ENCODE peak calls at places on chromosomes 12 and 14, in four cellular contexts. P is RWPE1, Q is spleen, Z is activated B cell treated with CpG ODN at 0.5 μM for 24 hours. G is an unnamed sample.
A peak's percentile ranks its signal among the peaks of the same experiment; 100 is the strongest.

GRCh38 chr12:69254046-69254445 is 14.7 kb downstream of the CPSF6 start:
- DNase-seq in P (no peak), Q (no peak), Z (no peak), G (no peak)

GRCh38 chr12:64666054-64666914 is 56.0 kb downstream of the RASSF3 start:
- DNase-seq in P (no peak), Q (no peak), Z (no peak), G (no peak)

GRCh38 chr14:90940318-90940962 is 120.0 kb downstream of the RPS6KA5 start:
- DNase-seq in P (no peak), Q (no peak), Z (no peak), G (no peak)

GRCh38 chr14:91159182-91159581 is 45.3 kb downstream of the DGLUCY start:
- DNase-seq in P (no peak), Q (no peak), Z (no peak), G (no peak)

GRCh38 chr12:98745578-98746391 is 100.7 kb downstream of the APAF1 start:
- DNase-seq in P (no peak), Q (no peak), Z (no peak), G (peak; percentile 68)

GRCh38 chr12:96617178-96617577 is 127.8 kb downstream of the CFAP54 start:
- DNase-seq in P (no peak), Q (no peak), Z (no peak), G (no peak)

GRCh38 chr12:48970702-48971334 is 717 bp downstream of the WNT10B start:
- DNase-seq in P (no peak), Q (no peak), Z (no peak), G (no peak)

GRCh38 chr12:52679875-52680274 is 332 bp downstream of the KRT1 start:
- DNase-seq in P (no peak), Q (no peak), Z (no peak), G (no peak)

GRCh38 chr12:79155703-79156102 is 291.1 kb downstream of the SYT1 start:
- DNase-seq in P (no peak), Q (no peak), Z (no peak), G (no peak)

GRCh38 chr12:123132951-123133619 is 17.8 kb downstream of the PITPNM2 start:
- DNase-seq in P (no peak), Q (peak; percentile 0), Z (no peak), G (no peak)

DNA sequence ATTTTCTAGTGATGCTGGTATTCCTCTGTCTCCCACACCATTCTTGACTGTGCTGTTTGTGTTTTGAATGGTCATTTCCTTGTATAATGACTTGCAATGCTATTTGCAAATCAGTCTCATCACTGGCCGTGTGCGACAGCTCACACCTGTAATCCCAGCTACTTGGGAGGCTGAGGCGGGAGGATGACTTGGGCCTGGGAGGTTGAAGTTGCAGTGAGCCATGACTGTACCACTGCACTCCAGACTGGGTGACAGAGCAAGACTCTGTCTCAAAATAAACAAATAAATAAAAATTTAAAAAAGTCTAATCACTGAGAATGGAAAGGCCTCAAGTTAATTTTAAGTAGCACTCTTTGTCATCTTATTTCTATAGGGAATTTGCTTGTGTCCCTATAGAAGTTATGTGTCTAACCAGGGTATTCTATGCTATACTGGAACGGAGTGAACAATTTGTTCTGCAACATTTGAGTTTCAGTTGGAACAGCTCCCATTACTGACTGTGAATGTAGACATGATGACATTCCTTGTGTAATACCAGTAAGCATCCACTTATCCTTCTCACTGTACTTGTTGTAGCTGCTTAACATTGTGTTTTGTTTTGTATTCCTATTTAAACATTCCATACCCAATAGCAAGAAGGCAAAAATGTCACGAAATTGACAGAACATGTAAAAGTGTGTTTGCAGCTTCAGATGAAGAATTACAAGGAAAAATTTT is 126.3 kb downstream of the MGST1 start:
- DNase-seq in P (peak; percentile 1), Q (no peak), Z (no peak), G (no peak)
- TF ChIP-seq CTCF in P (no peak), Q (no peak), Z (no peak), G (no peak)

DNA sequence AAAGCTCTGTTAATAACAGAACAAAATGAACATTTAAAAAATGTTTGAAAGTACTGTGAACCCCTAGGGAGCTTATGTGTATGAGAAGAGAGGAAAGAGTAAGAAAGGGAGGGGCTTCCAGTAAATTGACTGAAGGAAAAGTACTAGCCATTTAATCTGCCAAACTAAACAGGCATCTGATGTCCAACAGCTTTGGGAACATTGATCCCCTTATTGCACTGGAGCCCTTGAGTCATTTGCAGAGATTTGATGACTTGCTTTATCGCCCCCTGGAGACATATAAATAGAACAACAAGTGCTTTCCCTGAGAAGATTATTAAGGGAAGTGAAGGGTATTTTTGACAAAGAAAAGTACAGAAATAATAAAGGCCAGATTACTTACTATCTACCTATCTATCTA is 319.3 kb upstream of the NOVA1 start:
- DNase-seq in P (peak; percentile 8), Q (no peak), Z (no peak), G (no peak)
- TF ChIP-seq CTCF in P (peak; percentile 34), Q (no peak), Z (no peak), G (peak; percentile 75)

GRCh38 chr12:10753066-10753465 is 29.9 kb upstream of the YBX3 start:
- DNase-seq in P (peak; percentile 16), Q (no peak), Z (no peak), G (no peak)

GRCh38 chr12:10747730-10748129 is 24.6 kb upstream of the YBX3 start:
- DNase-seq in P (no peak), Q (no peak), Z (no peak), G (no peak)

GRCh38 chr12:10749700-10750384 is 26.7 kb upstream of the YBX3 start:
- DNase-seq in P (peak; percentile 76), Q (no peak), Z (no peak), G (no peak)

GRCh38 chr12:10756194-10756593 is 33.1 kb upstream of the YBX3 start:
- DNase-seq in P (no peak), Q (no peak), Z (no peak), G (no peak)

GRCh38 chr12:10750385-10750727 is 27.2 kb upstream of the YBX3 start:
- DNase-seq in P (no peak), Q (no peak), Z (no peak), G (no peak)
- TF ChIP-seq CTCF in P (peak; percentile 44), Q (peak; percentile 2), Z (no peak), G (peak; percentile 62)

GRCh38 chr12:56007148-56007891 is 10.2 kb downstream of the SUOX start:
- DNase-seq in P (peak; percentile 91), Q (peak; percentile 93), Z (peak; percentile 71), G (peak; percentile 95)
- TF ChIP-seq CTCF in P (no peak), Q (no peak), Z (no peak), G (peak; percentile 15)

GRCh38 chr12:131131077-131131807 is 177.5 kb downstream of the ADGRD1 start:
- DNase-seq in P (no peak), Q (peak; percentile 69), Z (no peak), G (no peak)

GRCh38 chr12:131129839-131130238 is 176.1 kb downstream of the ADGRD1 start:
- DNase-seq in P (no peak), Q (peak; percentile 53), Z (no peak), G (no peak)

GRCh38 chr12:131131808-131132117 is 178.1 kb downstream of the ADGRD1 start:
- DNase-seq in P (no peak), Q (peak; percentile 71), Z (no peak), G (no peak)

GRCh38 chr12:131128556-131128955 is 174.8 kb downstream of the ADGRD1 start:
- DNase-seq in P (no peak), Q (peak; percentile 46), Z (no peak), G (no peak)

GRCh38 chr12:131130311-131130911 is 176.7 kb downstream of the ADGRD1 start:
- DNase-seq in P (no peak), Q (no peak), Z (no peak), G (peak; percentile 82)
- TF ChIP-seq CTCF in P (no peak), Q (no peak), Z (no peak), G (no peak)

GRCh38 chr14:39763402-39763890 is 331.2 kb upstream of the FBXO33 start:
- DNase-seq in P (no peak), Q (no peak), Z (no peak), G (no peak)

GRCh38 chr14:39768579-39768978 is 336.3 kb upstream of the FBXO33 start:
- DNase-seq in P (no peak), Q (no peak), Z (no peak), G (no peak)

GRCh38 chr14:39762576-39763401 is 330.6 kb upstream of the FBXO33 start:
- DNase-seq in P (no peak), Q (no peak), Z (no peak), G (no peak)

GRCh38 chr14:39765676-39766075 is 333.4 kb upstream of the FBXO33 start:
- DNase-seq in P (no peak), Q (no peak), Z (no peak), G (no peak)

GRCh38 chr14:39766397-39767000 is 334.3 kb upstream of the FBXO33 start:
- DNase-seq in P (no peak), Q (no peak), Z (no peak), G (no peak)
- TF ChIP-seq CTCF in P (no peak), Q (no peak), Z (no peak), G (no peak)

GRCh38 chr14:39469094-39469710 is 37.0 kb upstream of the FBXO33 start:
- DNase-seq in P (no peak), Q (no peak), Z (peak; percentile 19), G (no peak)
- TF ChIP-seq CTCF in P (no peak), Q (no peak), Z (no peak), G (peak; percentile 48)

GRCh38 chr12:54016051-54016450 is 7.3 kb downstream of the HOXC8 start:
- DNase-seq in P (no peak), Q (no peak), Z (no peak), G (no peak)

GRCh38 chr12:54016478-54016964 is 7.7 kb downstream of the HOXC8 start:
- DNase-seq in P (peak; percentile 72), Q (no peak), Z (no peak), G (no peak)

GRCh38 chr12:54018608-54018984 is 9.6 kb upstream of the HOXC6 start:
- DNase-seq in P (no peak), Q (no peak), Z (no peak), G (no peak)

GRCh38 chr12:54017845-54018607 is 9.2 kb downstream of the HOXC8 start:
- DNase-seq in P (peak; percentile 95), Q (peak; percentile 93), Z (peak; percentile 67), G (no peak)

GRCh38 chr12:54017027-54017788 is 8.4 kb downstream of the HOXC8 start:
- DNase-seq in P (peak; percentile 59), Q (no peak), Z (no peak), G (no peak)
- TF ChIP-seq CTCF in P (no peak), Q (no peak), Z (no peak), G (peak; percentile 22)

GRCh38 chr14:95994593-95994928 is 44.6 kb upstream of the C14orf132 start:
- DNase-seq in P (no peak), Q (no peak), Z (no peak), G (no peak)
- TF ChIP-seq CTCF in P (peak; percentile 49), Q (no peak), Z (no peak), G (peak; percentile 67)

DNA sequence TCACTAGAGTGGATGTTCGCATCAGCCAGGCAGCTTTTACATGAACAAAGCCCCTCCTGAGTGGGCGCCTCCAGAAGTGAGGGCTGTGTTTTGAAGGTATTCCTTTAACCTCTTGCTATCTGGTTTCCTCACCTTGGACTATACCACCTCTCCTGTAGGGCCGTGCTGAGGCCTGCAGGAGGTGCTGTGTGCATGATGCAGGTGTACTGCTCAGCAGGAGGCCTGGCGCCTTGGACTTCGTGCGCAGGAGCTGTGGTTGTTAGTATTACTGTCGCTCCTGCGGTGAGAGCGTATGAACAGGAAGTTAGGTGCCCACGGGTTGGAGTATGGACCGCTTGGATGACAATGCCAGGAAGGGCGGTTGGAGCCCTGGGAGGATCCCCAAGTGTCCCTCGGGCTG is 130.7 kb downstream of the TSPAN9 start:
- DNase-seq in P (no peak), Q (no peak), Z (no peak), G (no peak)
- TF ChIP-seq CTCF in P (no peak), Q (no peak), Z (no peak), G (peak; percentile 26)